ENCODE peak calls at places on chromosomes 4 and X, in six cellular contexts. X, Q, S, H, F and I are unnamed samples.

GRCh38 chrX:23557070-23557469 is 110.2 kb upstream of the PRDX4 start:
- DNase-seq in X (no peak), H (no peak), F (no peak), Q (no peak), S (no peak), I (no peak)

GRCh38 chr4:100651499-100652165 is 133.8 kb upstream of the EMCN start:
- DNase-seq in F (peak), X (no peak), S (no peak), Q (no peak), H (no peak), I (no peak)

GRCh38 chr4:95742179-95742578 is 97.7 kb upstream of the PDHA2 start:
- DNase-seq in Q (no peak), H (no peak), S (no peak), F (no peak), X (no peak), I (no peak)

GRCh38 chrX:1452497-1453389 is at the start of gene ASMTL:
- DNase-seq in Q (peak), X (peak), S (peak), F (no peak), H (peak), I (peak)

GRCh38 chr4:2794707-2795557 is 2.0 kb downstream of the SH3BP2 start:
- DNase-seq in Q (peak), F (no peak), H (no peak), X (no peak), S (no peak), I (no peak)

GRCh38 chr4:577499-578450 is 1.7 kb upstream of the TMEM271 start:
- DNase-seq in Q (no peak), X (no peak), S (peak), F (peak), H (no peak), I (no peak)

GRCh38 chr4:149645790-149646189 is 169.9 kb downstream of the IQCM start:
- DNase-seq in S (peak), H (no peak), F (no peak), Q (no peak), X (no peak), I (no peak)

GRCh38 chrX:20225488-20225833 is 41.2 kb downstream of the RPS6KA3 start:
- DNase-seq in Q (no peak), X (no peak), F (no peak), H (no peak), S (no peak), I (no peak)

GRCh38 chr4:185591679-185592141 is 56.4 kb upstream of the PDLIM3 start:
- DNase-seq in S (no peak), F (no peak), X (no peak), Q (no peak), H (no peak), I (no peak)

GRCh38 chr4:89800012-89800516 is 36.9 kb downstream of the SNCA start:
- DNase-seq in Q (peak), H (no peak), S (peak), X (no peak), F (no peak), I (no peak)

GRCh38 chrX:16712116-16712824 is at the start of gene CTPS2:
- DNase-seq in S (peak), X (peak), F (peak), Q (peak), H (peak), I (peak)

GRCh38 chr4:41933997-41934812 is 1.0 kb upstream of the TMEM33 start:
- DNase-seq in F (no peak), H (no peak), Q (no peak), S (no peak), X (no peak), I (no peak)

GRCh38 chr4:3308691-3309090 is 15.9 kb downstream of the RGS12 start:
- DNase-seq in S (no peak), X (no peak), H (no peak), F (no peak), Q (no peak), I (no peak)

GRCh38 chrX:105462191-105462590 is 241.7 kb upstream of the TEX13A start:
- DNase-seq in Q (no peak), F (no peak), S (no peak), H (no peak), X (no peak), I (no peak)

GRCh38 chr4:84394386-84394785 is 104.7 kb downstream of the NKX6-1 start:
- DNase-seq in X (no peak), H (no peak), Q (no peak), S (no peak), F (no peak), I (no peak)

GRCh38 chrX:36534900-36535299 is 473.3 kb upstream of the FAM47C start:
- DNase-seq in F (no peak), H (no peak), Q (no peak), X (no peak), S (no peak), I (no peak)

GRCh38 chr4:22480928-22481327 is 34.9 kb downstream of the ADGRA3 start:
- DNase-seq in S (no peak), F (no peak), H (no peak), X (no peak), Q (no peak), I (no peak)

GRCh38 chrX:9071031-9071650 is 37.2 kb upstream of the FAM9B start:
- DNase-seq in S (no peak), Q (peak), F (no peak), H (no peak), X (no peak), I (no peak)

GRCh38 chrX:151734446-151734845 is at the start of gene CNGA2:
- DNase-seq in X (no peak), H (no peak), S (no peak), F (no peak), Q (no peak), I (no peak)

GRCh38 chrX:149453030-149453429 is 52.1 kb downstream of the IDS start:
- DNase-seq in Q (peak), X (no peak), S (peak), F (no peak), H (no peak), I (no peak)

GRCh38 chr4:160235771-160236170 is 1132.9 kb downstream of the RAPGEF2 start:
- DNase-seq in Q (no peak), X (no peak), S (no peak), F (no peak), H (no peak), I (no peak)

GRCh38 chr4:168607215-168607614 is 110.4 kb downstream of the PALLD start:
- DNase-seq in F (no peak), Q (no peak), X (no peak), S (no peak), H (no peak), I (no peak)

GRCh38 chrX:71514367-71515038 is 18.4 kb upstream of the OGT start:
- DNase-seq in Q (no peak), H (no peak), S (no peak), F (no peak), X (no peak), I (no peak)

GRCh38 chr4:187586892-187587291 is 408.7 kb upstream of the ZFP42 start:
- DNase-seq in H (no peak), F (no peak), Q (no peak), X (no peak), S (no peak), I (no peak)

GRCh38 chr4:54840992-54841768 is 183.4 kb downstream of the KIT start:
- DNase-seq in F (peak), H (no peak), Q (peak), X (no peak), S (peak), I (no peak)

GRCh38 chrX:140766024-140766611 is 56.6 kb downstream of the LINC00632 start:
- DNase-seq in Q (peak), H (peak), F (peak), S (no peak), X (peak), I (no peak)

GRCh38 chr4:110865611-110866254 is 242.9 kb upstream of the PITX2 start:
- DNase-seq in X (no peak), Q (peak), S (peak), H (no peak), F (no peak), I (no peak)